ENCODE peak calls at places on chromosomes 12 and 14, in eight cellular contexts. Q is Peyer's patch, V is lower lobe of right lung, Y is PC-3, E is transverse colon, H is SJSA1, W is heart left ventricle, X is neuronal stem cell. J is an unnamed sample.
A peak's percentile ranks its signal among the peaks of the same experiment; 100 is the strongest.

GRCh38 chr12:110582286-110583136 is 607 bp downstream of the PPTC7 start:
- DNase-seq in Q (peak; percentile 67), V (peak; percentile 85), Y (peak; percentile 56), E (peak; percentile 74), H (peak; percentile 57), W (peak; percentile 75), X (peak; percentile 45), J (no peak)

GRCh38 chr12:132445884-132446471 is 44.0 kb upstream of the FBRSL1 start:
- DNase-seq in Q (peak; percentile 65), V (peak; percentile 90), Y (peak; percentile 80), E (peak; percentile 67), H (peak; percentile 69), W (peak; percentile 62), X (peak; percentile 79), J (no peak)

GRCh38 chr12:1220127-1221092 is 229.4 kb downstream of the ERC1 start:
- DNase-seq in Q (no peak), V (no peak), Y (peak; percentile 73), E (peak; percentile 60), H (no peak), W (peak; percentile 31), X (no peak), J (no peak)

GRCh38 chr14:37869633-37870032 is 274.2 kb downstream of the TTC6 start:
- DNase-seq in Q (no peak), V (no peak), Y (no peak), E (no peak), H (no peak), W (no peak), X (no peak), J (no peak)

GRCh38 chr14:47790477-47790876 is 115.1 kb upstream of the MDGA2 start:
- DNase-seq in Q (no peak), V (no peak), Y (peak; percentile 28), E (no peak), H (no peak), W (no peak), X (no peak), J (no peak)

GRCh38 chr12:115337693-115338543 is 653.9 kb upstream of the TBX3 start:
- DNase-seq in Q (no peak), V (no peak), Y (peak; percentile 93), E (peak; percentile 17), H (peak; percentile 83), W (peak; percentile 51), X (no peak), J (no peak)

GRCh38 chr12:93862424-93862823 is 185.2 kb downstream of the CRADD start:
- DNase-seq in Q (no peak), V (no peak), Y (no peak), E (no peak), H (no peak), W (no peak), X (no peak), J (no peak)

GRCh38 chr12:8953773-8954402 is 4.4 kb upstream of the M6PR start:
- DNase-seq in Q (peak; percentile 42), V (no peak), Y (no peak), E (peak; percentile 25), H (no peak), W (no peak), X (no peak), J (no peak)

GRCh38 chr14:100989924-100990323 is 86.4 kb upstream of the RTL1 start:
- DNase-seq in Q (no peak), V (no peak), Y (no peak), E (no peak), H (no peak), W (no peak), X (no peak), J (no peak)

GRCh38 chr14:78136695-78137094 is 33.5 kb upstream of the NRXN3 start:
- DNase-seq in Q (no peak), V (no peak), Y (no peak), E (no peak), H (no peak), W (no peak), X (no peak), J (no peak)

GRCh38 chr12:53560386-53560785 is 53.1 kb upstream of the NPFF start:
- DNase-seq in Q (no peak), V (no peak), Y (no peak), E (no peak), H (no peak), W (no peak), X (no peak), J (no peak)

GRCh38 chr12:57488397-57489156 is 709 bp downstream of the MARS1 start:
- DNase-seq in Q (no peak), V (no peak), Y (no peak), E (no peak), H (peak; percentile 93), W (no peak), X (no peak), J (no peak)

GRCh38 chr14:105466491-105467248 is 8.0 kb upstream of the CRIP2 start:
- DNase-seq in Q (no peak), V (no peak), Y (no peak), E (no peak), H (no peak), W (peak; percentile 91), X (no peak), J (no peak)

DNA sequence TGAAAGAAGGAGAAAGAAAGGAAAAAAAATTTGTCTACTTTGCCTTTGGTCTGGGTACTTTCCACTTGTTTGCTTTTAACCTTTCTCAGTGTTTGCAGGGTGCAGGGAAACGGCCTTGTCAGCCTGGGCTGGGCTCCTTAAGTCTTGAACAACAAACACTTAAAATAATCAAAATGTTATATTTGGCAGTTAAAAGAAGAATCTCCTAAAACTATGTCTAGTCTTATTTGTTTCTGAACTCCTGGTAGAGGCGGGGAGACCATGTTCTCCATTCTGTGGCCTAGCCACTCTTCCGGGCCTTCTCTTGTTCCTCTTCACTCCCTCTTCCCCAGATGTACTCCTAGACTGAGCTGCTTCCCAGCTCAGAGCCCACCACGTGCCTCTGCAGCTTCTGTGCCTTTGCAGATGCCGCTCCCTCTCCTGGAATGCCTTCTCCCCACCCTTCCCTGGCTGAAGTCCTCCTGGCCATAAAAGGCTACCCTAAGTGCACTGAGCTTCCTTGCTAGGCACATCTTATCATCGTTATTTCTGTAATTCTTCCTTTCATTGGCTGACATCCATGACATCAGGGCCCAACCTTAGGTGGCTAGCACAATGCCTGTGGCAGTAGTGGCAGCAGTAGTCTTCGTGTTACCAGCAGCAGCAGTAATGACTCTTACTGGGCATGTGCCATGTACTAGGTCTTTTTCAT is 432.9 kb downstream of the ZFP36L1 start:
- DNase-seq in Q (no peak), V (peak; percentile 87), Y (peak; percentile 28), E (peak; percentile 84), H (no peak), W (peak; percentile 69), X (no peak), J (no peak)
- H3K27ac ChIP-seq in Q (peak overlapping the region; percentile 69), V (peak overlapping the region; percentile 81), Y (no peak overlapping the region), E (peak overlapping the region; percentile 82), H (peak overlapping the region; percentile 55), W (peak overlapping the region; percentile 43), X (no peak overlapping the region), J (no peak overlapping the region)

DNA sequence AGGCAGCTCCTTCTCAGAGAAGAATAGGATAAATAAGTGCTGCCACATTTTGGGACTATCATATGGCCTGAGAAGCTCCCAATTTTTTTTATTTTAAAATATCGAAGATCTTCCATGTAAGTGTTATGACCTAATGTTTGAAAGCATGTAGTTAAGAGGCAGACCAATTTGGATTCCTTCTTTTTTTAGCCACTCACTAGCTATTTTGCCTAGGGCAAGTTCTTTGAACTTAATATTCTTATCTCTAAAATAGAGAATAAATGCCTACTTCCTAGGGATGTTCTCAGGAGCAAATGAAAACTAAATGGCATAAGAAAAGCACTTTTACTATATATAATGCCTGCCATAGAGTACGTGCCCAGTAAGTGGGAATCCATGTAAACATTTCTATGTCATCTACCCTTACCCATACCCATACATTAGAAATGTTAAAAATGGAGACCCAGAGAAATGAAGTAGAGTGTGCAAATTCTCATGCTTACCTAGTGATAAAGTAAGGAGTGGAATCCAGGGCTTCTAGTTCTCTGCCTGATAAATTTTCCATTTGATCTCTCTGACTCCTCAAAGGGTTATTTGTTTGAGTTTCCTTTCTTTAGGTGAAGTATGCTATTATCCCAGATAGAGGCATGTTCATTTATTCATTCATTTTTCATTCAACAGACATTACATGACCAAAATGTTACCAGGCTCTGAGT is 148.3 kb downstream of the TGFB3 start:
- DNase-seq in Q (no peak), V (no peak), Y (no peak), E (no peak), H (no peak), W (no peak), X (no peak), J (no peak)
- H3K27ac ChIP-seq in Q (no peak overlapping the region), V (peak overlapping the region; percentile 68), Y (peak overlapping the region; percentile 99), E (no peak overlapping the region), H (no peak overlapping the region), W (no peak overlapping the region), X (no peak overlapping the region), J (no peak overlapping the region)

DNA sequence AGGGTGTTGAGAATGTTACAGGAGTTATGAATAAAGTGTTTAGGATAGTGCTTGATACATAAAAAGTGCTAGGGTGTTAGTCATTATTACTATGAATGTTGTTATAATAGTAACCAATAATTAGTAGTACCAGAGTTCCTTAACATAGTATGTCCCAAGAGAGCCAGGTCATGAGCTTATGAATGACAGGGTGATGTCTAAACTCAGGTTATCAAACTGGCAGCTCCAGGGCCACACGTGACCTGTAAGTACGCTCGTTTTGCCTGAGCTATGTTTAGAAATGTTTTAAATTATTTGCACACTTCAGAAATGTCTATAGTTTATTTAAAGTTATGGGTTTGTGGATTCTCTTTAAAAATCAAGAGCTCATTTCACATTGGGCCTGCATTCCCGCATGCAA is 14.1 kb upstream of the GRIP1 start:
- DNase-seq in Q (no peak), V (no peak), Y (no peak), E (no peak), H (no peak), W (no peak), X (no peak), J (no peak)
- H3K27ac ChIP-seq in Q (no peak overlapping the region), V (no peak overlapping the region), Y (no peak overlapping the region), E (no peak overlapping the region), H (no peak overlapping the region), W (no peak overlapping the region), X (no peak overlapping the region), J (no peak overlapping the region)

GRCh38 chr12:92365333-92365732 is 219.7 kb upstream of the BTG1 start:
- DNase-seq in Q (no peak), V (no peak), Y (no peak), E (no peak), H (no peak), W (no peak), X (no peak), J (no peak)
- H3K27ac ChIP-seq in Q (no peak overlapping the region), V (no peak overlapping the region), Y (no peak overlapping the region), E (no peak overlapping the region), H (no peak overlapping the region), W (no peak overlapping the region), X (no peak overlapping the region), J (no peak overlapping the region)

GRCh38 chr14:103558071-103558882 is 4.2 kb downstream of the BAG5 start:
- DNase-seq in Q (no peak), V (peak; percentile 2), Y (peak; percentile 80), E (no peak), H (no peak), W (no peak), X (no peak), J (no peak)
- H3K27ac ChIP-seq in Q (peak overlapping the region; percentile 43), V (no peak overlapping the region), Y (peak overlapping the region; percentile 7), E (peak overlapping the region; percentile 59), H (no peak overlapping the region), W (peak overlapping the region; percentile 31), X (no peak overlapping the region), J (no peak overlapping the region)

GRCh38 chr12:6334359-6334758 is 7.5 kb downstream of the TNFRSF1A start:
- DNase-seq in Q (no peak), V (no peak), Y (no peak), E (no peak), H (no peak), W (no peak), X (no peak), J (no peak)
- H3K27ac ChIP-seq in Q (peak overlapping the region; percentile 100), V (peak overlapping the region; percentile 96), Y (peak overlapping the region; percentile 100), E (peak overlapping the region; percentile 94), H (peak overlapping the region; percentile 93), W (peak overlapping the region; percentile 100), X (no peak overlapping the region), J (peak overlapping the region; percentile 28)

GRCh38 chr12:68978678-68979077 is 45.7 kb upstream of the CPM start:
- DNase-seq in Q (no peak), V (no peak), Y (no peak), E (no peak), H (no peak), W (no peak), X (no peak), J (no peak)
- H3K27ac ChIP-seq in Q (no peak overlapping the region), V (no peak overlapping the region), Y (no peak overlapping the region), E (no peak overlapping the region), H (no peak overlapping the region), W (no peak overlapping the region), X (no peak overlapping the region), J (no peak overlapping the region)